ENCODE peak calls at places on chromosome X, in nine cellular contexts. One of them, this sample, is unnamed.

GRCh38 chrX:39821011-39821708 is 276.6 kb downstream of the BCOR start:
- DNase-seq in esophagus squamous epithelium: no peak
- DNase-seq in aorta: peak; percentile 79
- DNase-seq in tibial nerve: no peak
- DNase-seq in tibial artery: no peak
- DNase-seq in WERI-Rb-1: peak; percentile 88
- DNase-seq in right atrium auricular region: no peak
- DNase-seq in naive thymus-derived CD4-positive, alpha-beta T cell: no peak
- DNase-seq in HCT116: no peak
- DNase-seq in this sample: peak; percentile 15

GRCh38 chrX:77668391-77669237 is 117.4 kb downstream of the ATRX start:
- DNase-seq in esophagus squamous epithelium: no peak
- DNase-seq in aorta: no peak
- DNase-seq in tibial nerve: no peak
- DNase-seq in tibial artery: no peak
- DNase-seq in WERI-Rb-1: no peak
- DNase-seq in right atrium auricular region: no peak
- DNase-seq in naive thymus-derived CD4-positive, alpha-beta T cell: no peak
- DNase-seq in HCT116: no peak
- DNase-seq in this sample: no peak

GRCh38 chrX:77447339-77448149 is at the start of gene FGF16:
- DNase-seq in esophagus squamous epithelium: no peak
- DNase-seq in aorta: peak; percentile 73
- DNase-seq in tibial nerve: no peak
- DNase-seq in tibial artery: no peak
- DNase-seq in WERI-Rb-1: no peak
- DNase-seq in right atrium auricular region: no peak
- DNase-seq in naive thymus-derived CD4-positive, alpha-beta T cell: no peak
- DNase-seq in HCT116: no peak
- DNase-seq in this sample: no peak

GRCh38 chrX:17768997-17769396 is 31.7 kb downstream of the SCML1 start:
- DNase-seq in esophagus squamous epithelium: no peak
- DNase-seq in aorta: no peak
- DNase-seq in tibial nerve: no peak
- DNase-seq in tibial artery: no peak
- DNase-seq in WERI-Rb-1: no peak
- DNase-seq in right atrium auricular region: no peak
- DNase-seq in naive thymus-derived CD4-positive, alpha-beta T cell: no peak
- DNase-seq in HCT116: no peak
- DNase-seq in this sample: no peak

GRCh38 chrX:53354669-53355068 is 67.8 kb downstream of the SMC1A start:
- DNase-seq in esophagus squamous epithelium: no peak
- DNase-seq in aorta: no peak
- DNase-seq in tibial nerve: no peak
- DNase-seq in tibial artery: no peak
- DNase-seq in WERI-Rb-1: no peak
- DNase-seq in right atrium auricular region: no peak
- DNase-seq in naive thymus-derived CD4-positive, alpha-beta T cell: no peak
- DNase-seq in HCT116: no peak
- DNase-seq in this sample: no peak

GRCh38 chrX:39809326-39809725 is 288.4 kb downstream of the BCOR start:
- DNase-seq in esophagus squamous epithelium: no peak
- DNase-seq in aorta: no peak
- DNase-seq in tibial nerve: no peak
- DNase-seq in tibial artery: no peak
- DNase-seq in WERI-Rb-1: no peak
- DNase-seq in right atrium auricular region: no peak
- DNase-seq in naive thymus-derived CD4-positive, alpha-beta T cell: no peak
- DNase-seq in HCT116: no peak
- DNase-seq in this sample: no peak

GRCh38 chrX:119541188-119541587 is 24.0 kb downstream of the STEEP1 start:
- DNase-seq in esophagus squamous epithelium: no peak
- DNase-seq in aorta: no peak
- DNase-seq in tibial nerve: no peak
- DNase-seq in tibial artery: no peak
- DNase-seq in WERI-Rb-1: no peak
- DNase-seq in right atrium auricular region: no peak
- DNase-seq in naive thymus-derived CD4-positive, alpha-beta T cell: no peak
- DNase-seq in HCT116: no peak
- DNase-seq in this sample: no peak

GRCh38 chrX:51894697-51895336 is 1.4 kb downstream of the MAGED1 start:
- DNase-seq in esophagus squamous epithelium: no peak
- DNase-seq in aorta: peak; percentile 74
- DNase-seq in tibial nerve: peak; percentile 7
- DNase-seq in tibial artery: peak; percentile 66
- DNase-seq in WERI-Rb-1: no peak
- DNase-seq in right atrium auricular region: no peak
- DNase-seq in naive thymus-derived CD4-positive, alpha-beta T cell: no peak
- DNase-seq in HCT116: no peak
- DNase-seq in this sample: peak; percentile 71

GRCh38 chrX:110081320-110081719 is 78.4 kb downstream of the TMEM164 start:
- DNase-seq in esophagus squamous epithelium: no peak
- DNase-seq in aorta: no peak
- DNase-seq in tibial nerve: no peak
- DNase-seq in tibial artery: no peak
- DNase-seq in WERI-Rb-1: no peak
- DNase-seq in right atrium auricular region: no peak
- DNase-seq in naive thymus-derived CD4-positive, alpha-beta T cell: no peak
- DNase-seq in HCT116: no peak
- DNase-seq in this sample: no peak

GRCh38 chrX:52574416-52575275 is 57.8 kb upstream of the XAGE1B start:
- DNase-seq in esophagus squamous epithelium: no peak
- DNase-seq in aorta: no peak
- DNase-seq in tibial nerve: no peak
- DNase-seq in tibial artery: no peak
- DNase-seq in WERI-Rb-1: peak; percentile 23
- DNase-seq in right atrium auricular region: no peak
- DNase-seq in naive thymus-derived CD4-positive, alpha-beta T cell: peak; percentile 40
- DNase-seq in HCT116: peak; percentile 22
- DNase-seq in this sample: peak; percentile 67

GRCh38 chrX:108763559-108763958 is 27.2 kb upstream of the IRS4 start:
- DNase-seq in esophagus squamous epithelium: no peak
- DNase-seq in aorta: no peak
- DNase-seq in tibial nerve: no peak
- DNase-seq in tibial artery: no peak
- DNase-seq in WERI-Rb-1: no peak
- DNase-seq in right atrium auricular region: no peak
- DNase-seq in naive thymus-derived CD4-positive, alpha-beta T cell: no peak
- DNase-seq in HCT116: no peak
- DNase-seq in this sample: no peak

GRCh38 chrX:43750248-43750676 is 94.2 kb downstream of the MAOA start:
- DNase-seq in esophagus squamous epithelium: no peak
- DNase-seq in aorta: no peak
- DNase-seq in tibial nerve: peak; percentile 35
- DNase-seq in tibial artery: peak; percentile 67
- DNase-seq in WERI-Rb-1: peak; percentile 56
- DNase-seq in right atrium auricular region: peak; percentile 69
- DNase-seq in naive thymus-derived CD4-positive, alpha-beta T cell: peak; percentile 65
- DNase-seq in HCT116: peak; percentile 31
- DNase-seq in this sample: peak; percentile 83

GRCh38 chrX:114932550-114932949 is 84.9 kb downstream of the IL13RA2 start:
- DNase-seq in esophagus squamous epithelium: no peak
- DNase-seq in aorta: no peak
- DNase-seq in tibial nerve: no peak
- DNase-seq in tibial artery: no peak
- DNase-seq in WERI-Rb-1: no peak
- DNase-seq in right atrium auricular region: no peak
- DNase-seq in naive thymus-derived CD4-positive, alpha-beta T cell: no peak
- DNase-seq in HCT116: no peak
- DNase-seq in this sample: no peak

GRCh38 chrX:48576108-48576507 is 1.8 kb downstream of the RBM3 start:
- DNase-seq in esophagus squamous epithelium: no peak
- DNase-seq in aorta: no peak
- DNase-seq in tibial nerve: no peak
- DNase-seq in tibial artery: no peak
- DNase-seq in WERI-Rb-1: no peak
- DNase-seq in right atrium auricular region: no peak
- DNase-seq in naive thymus-derived CD4-positive, alpha-beta T cell: no peak
- DNase-seq in HCT116: no peak
- DNase-seq in this sample: no peak

GRCh38 chrX:153477458-153477857 is 7.1 kb upstream of the HAUS7 start:
- DNase-seq in esophagus squamous epithelium: no peak
- DNase-seq in aorta: no peak
- DNase-seq in tibial nerve: no peak
- DNase-seq in tibial artery: no peak
- DNase-seq in WERI-Rb-1: no peak
- DNase-seq in right atrium auricular region: no peak
- DNase-seq in naive thymus-derived CD4-positive, alpha-beta T cell: no peak
- DNase-seq in HCT116: no peak
- DNase-seq in this sample: no peak

GRCh38 chrX:65769564-65770292 is 102.3 kb downstream of the MSN start:
- DNase-seq in esophagus squamous epithelium: no peak
- DNase-seq in aorta: no peak
- DNase-seq in tibial nerve: no peak
- DNase-seq in tibial artery: no peak
- DNase-seq in WERI-Rb-1: no peak
- DNase-seq in right atrium auricular region: no peak
- DNase-seq in naive thymus-derived CD4-positive, alpha-beta T cell: no peak
- DNase-seq in HCT116: no peak
- DNase-seq in this sample: no peak

GRCh38 chrX:152878976-152879755 is 18.7 kb upstream of the ZNF185 start:
- DNase-seq in esophagus squamous epithelium: no peak
- DNase-seq in aorta: peak; percentile 40
- DNase-seq in tibial nerve: no peak
- DNase-seq in tibial artery: no peak
- DNase-seq in WERI-Rb-1: no peak
- DNase-seq in right atrium auricular region: no peak
- DNase-seq in naive thymus-derived CD4-positive, alpha-beta T cell: no peak
- DNase-seq in HCT116: no peak
- DNase-seq in this sample: no peak

GRCh38 chrX:71992711-71993110 is 82.1 kb downstream of the NHSL2 start:
- DNase-seq in esophagus squamous epithelium: no peak
- DNase-seq in aorta: no peak
- DNase-seq in tibial nerve: no peak
- DNase-seq in tibial artery: no peak
- DNase-seq in WERI-Rb-1: no peak
- DNase-seq in right atrium auricular region: no peak
- DNase-seq in naive thymus-derived CD4-positive, alpha-beta T cell: peak; percentile 50
- DNase-seq in HCT116: no peak
- DNase-seq in this sample: no peak

GRCh38 chrX:15328131-15328530 is 7.2 kb downstream of the PIGA start:
- DNase-seq in esophagus squamous epithelium: no peak
- DNase-seq in aorta: no peak
- DNase-seq in tibial nerve: no peak
- DNase-seq in tibial artery: no peak
- DNase-seq in WERI-Rb-1: no peak
- DNase-seq in right atrium auricular region: no peak
- DNase-seq in naive thymus-derived CD4-positive, alpha-beta T cell: no peak
- DNase-seq in HCT116: no peak
- DNase-seq in this sample: no peak

GRCh38 chrX:15334561-15334960 is 762 bp downstream of the PIGA start:
- DNase-seq in esophagus squamous epithelium: no peak
- DNase-seq in aorta: no peak
- DNase-seq in tibial nerve: no peak
- DNase-seq in tibial artery: no peak
- DNase-seq in WERI-Rb-1: no peak
- DNase-seq in right atrium auricular region: no peak
- DNase-seq in naive thymus-derived CD4-positive, alpha-beta T cell: peak; percentile 42
- DNase-seq in HCT116: no peak
- DNase-seq in this sample: no peak

GRCh38 chrX:15328821-15329220 is 6.5 kb downstream of the PIGA start:
- DNase-seq in esophagus squamous epithelium: no peak
- DNase-seq in aorta: no peak
- DNase-seq in tibial nerve: no peak
- DNase-seq in tibial artery: no peak
- DNase-seq in WERI-Rb-1: no peak
- DNase-seq in right atrium auricular region: no peak
- DNase-seq in naive thymus-derived CD4-positive, alpha-beta T cell: no peak
- DNase-seq in HCT116: no peak
- DNase-seq in this sample: no peak
- H3K36me3 ChIP-seq in esophagus squamous epithelium: no peaks in the 10 kb centered on the region
- H3K36me3 ChIP-seq in aorta: no peaks in the 10 kb centered on the region
- H3K36me3 ChIP-seq in tibial nerve: no peaks in the 10 kb centered on the region
- H3K36me3 ChIP-seq in tibial artery: peaks cover 13% of the 10 kb centered on the region
- H3K36me3 ChIP-seq in WERI-Rb-1: no peaks in the 10 kb centered on the region
- H3K36me3 ChIP-seq in right atrium auricular region: no peaks in the 10 kb centered on the region
- H3K36me3 ChIP-seq in naive thymus-derived CD4-positive, alpha-beta T cell: no peaks in the 10 kb centered on the region
- H3K36me3 ChIP-seq in HCT116: no peaks in the 10 kb centered on the region
- H3K36me3 ChIP-seq in this sample: peaks cover 45% of the 10 kb centered on the region

GRCh38 chrX:16737024-16737423 is 17.6 kb downstream of the SYAP1 start:
- DNase-seq in esophagus squamous epithelium: no peak
- DNase-seq in aorta: no peak
- DNase-seq in tibial nerve: no peak
- DNase-seq in tibial artery: no peak
- DNase-seq in WERI-Rb-1: no peak
- DNase-seq in right atrium auricular region: no peak
- DNase-seq in naive thymus-derived CD4-positive, alpha-beta T cell: no peak
- DNase-seq in HCT116: no peak
- DNase-seq in this sample: no peak
- H3K36me3 ChIP-seq in esophagus squamous epithelium: peaks cover 5% of the 10 kb centered on the region
- H3K36me3 ChIP-seq in aorta: no peaks in the 10 kb centered on the region
- H3K36me3 ChIP-seq in tibial nerve: no peaks in the 10 kb centered on the region
- H3K36me3 ChIP-seq in tibial artery: peaks cover 47% of the 10 kb centered on the region
- H3K36me3 ChIP-seq in WERI-Rb-1: peaks cover 58% of the 10 kb centered on the region
- H3K36me3 ChIP-seq in right atrium auricular region: peaks cover 47% of the 10 kb centered on the region
- H3K36me3 ChIP-seq in naive thymus-derived CD4-positive, alpha-beta T cell: no peaks in the 10 kb centered on the region
- H3K36me3 ChIP-seq in HCT116: peaks cover 4% of the 10 kb centered on the region
- H3K36me3 ChIP-seq in this sample: peaks cover 52% of the 10 kb centered on the region

GRCh38 chrX:133391116-133391515 is 24.2 kb downstream of the GPC4 start:
- DNase-seq in esophagus squamous epithelium: no peak
- DNase-seq in aorta: no peak
- DNase-seq in tibial nerve: no peak
- DNase-seq in tibial artery: no peak
- DNase-seq in WERI-Rb-1: no peak
- DNase-seq in right atrium auricular region: no peak
- DNase-seq in naive thymus-derived CD4-positive, alpha-beta T cell: no peak
- DNase-seq in HCT116: no peak
- DNase-seq in this sample: no peak

GRCh38 chrX:133389975-133390374 is 25.3 kb downstream of the GPC4 start:
- DNase-seq in esophagus squamous epithelium: no peak
- DNase-seq in aorta: no peak
- DNase-seq in tibial nerve: no peak
- DNase-seq in tibial artery: no peak
- DNase-seq in WERI-Rb-1: no peak
- DNase-seq in right atrium auricular region: no peak
- DNase-seq in naive thymus-derived CD4-positive, alpha-beta T cell: no peak
- DNase-seq in HCT116: no peak
- DNase-seq in this sample: no peak

GRCh38 chrX:133394765-133395164 is 20.5 kb downstream of the GPC4 start:
- DNase-seq in esophagus squamous epithelium: no peak
- DNase-seq in aorta: no peak
- DNase-seq in tibial nerve: no peak
- DNase-seq in tibial artery: no peak
- DNase-seq in WERI-Rb-1: no peak
- DNase-seq in right atrium auricular region: no peak
- DNase-seq in naive thymus-derived CD4-positive, alpha-beta T cell: no peak
- DNase-seq in HCT116: no peak
- DNase-seq in this sample: no peak

GRCh38 chrX:133390647-133391046 is 24.6 kb downstream of the GPC4 start:
- DNase-seq in esophagus squamous epithelium: no peak
- DNase-seq in aorta: no peak
- DNase-seq in tibial nerve: no peak
- DNase-seq in tibial artery: no peak
- DNase-seq in WERI-Rb-1: no peak
- DNase-seq in right atrium auricular region: no peak
- DNase-seq in naive thymus-derived CD4-positive, alpha-beta T cell: no peak
- DNase-seq in HCT116: no peak
- DNase-seq in this sample: no peak
- H3K36me3 ChIP-seq in esophagus squamous epithelium: no peaks in the 10 kb centered on the region
- H3K36me3 ChIP-seq in aorta: no peaks in the 10 kb centered on the region
- H3K36me3 ChIP-seq in tibial nerve: no peaks in the 10 kb centered on the region
- H3K36me3 ChIP-seq in tibial artery: no peaks in the 10 kb centered on the region
- H3K36me3 ChIP-seq in WERI-Rb-1: no peaks in the 10 kb centered on the region
- H3K36me3 ChIP-seq in right atrium auricular region: no peaks in the 10 kb centered on the region
- H3K36me3 ChIP-seq in naive thymus-derived CD4-positive, alpha-beta T cell: no peaks in the 10 kb centered on the region
- H3K36me3 ChIP-seq in HCT116: no peaks in the 10 kb centered on the region
- H3K36me3 ChIP-seq in this sample: peaks cover 9% of the 10 kb centered on the region

GRCh38 chrX:13761606-13762005 is 27.1 kb downstream of the OFD1 start:
- DNase-seq in esophagus squamous epithelium: no peak
- DNase-seq in aorta: no peak
- DNase-seq in tibial nerve: no peak
- DNase-seq in tibial artery: no peak
- DNase-seq in WERI-Rb-1: no peak
- DNase-seq in right atrium auricular region: no peak
- DNase-seq in naive thymus-derived CD4-positive, alpha-beta T cell: no peak
- DNase-seq in HCT116: no peak
- DNase-seq in this sample: peak; percentile 56
- H3K36me3 ChIP-seq in esophagus squamous epithelium: no peaks in the 10 kb centered on the region
- H3K36me3 ChIP-seq in aorta: peaks cover 2% of the 10 kb centered on the region
- H3K36me3 ChIP-seq in tibial nerve: no peaks in the 10 kb centered on the region
- H3K36me3 ChIP-seq in tibial artery: peaks cover 54% of the 10 kb centered on the region
- H3K36me3 ChIP-seq in WERI-Rb-1: peaks cover 74% of the 10 kb centered on the region
- H3K36me3 ChIP-seq in right atrium auricular region: peaks cover 18% of the 10 kb centered on the region
- H3K36me3 ChIP-seq in naive thymus-derived CD4-positive, alpha-beta T cell: peaks cover 9% of the 10 kb centered on the region
- H3K36me3 ChIP-seq in HCT116: peaks cover 7% of the 10 kb centered on the region
- H3K36me3 ChIP-seq in this sample: peaks cover 45% of the 10 kb centered on the region

This sample was measured in HAP-1.